ENCODE peak calls at places on chromosomes 16 and 17, in four cellular contexts. One of them, this sample, is unnamed.

GRCh38 chr17:5870231-5870953 is 199.8 kb upstream of the WSCD1 start:
- DNase-seq in body of pancreas: no peak
- DNase-seq in fibroblast of the aortic adventitia: no peak
- DNase-seq in breast epithelium: no peak
- DNase-seq in this sample: no peak

GRCh38 chr17:74786411-74787097 is 10.4 kb upstream of the NAT9 start:
- DNase-seq in fibroblast of the aortic adventitia: no peak
- DNase-seq in breast epithelium: no peak
- DNase-seq in body of pancreas: no peak
- DNase-seq in this sample: no peak

GRCh38 chr17:74268052-74268451 is 6.0 kb upstream of the DNAI2 start:
- DNase-seq in body of pancreas: no peak
- DNase-seq in fibroblast of the aortic adventitia: no peak
- DNase-seq in breast epithelium: no peak
- DNase-seq in this sample: no peak

GRCh38 chr17:17628388-17629008 is 37.0 kb upstream of the PEMT start:
- DNase-seq in breast epithelium: no peak
- DNase-seq in fibroblast of the aortic adventitia: no peak
- DNase-seq in body of pancreas: no peak
- DNase-seq in this sample: no peak

GRCh38 chr17:77227461-77228223 is 86.9 kb downstream of the SEC14L1 start:
- DNase-seq in fibroblast of the aortic adventitia: no peak
- DNase-seq in body of pancreas: no peak
- DNase-seq in breast epithelium: no peak
- DNase-seq in this sample: no peak

GRCh38 chr16:81826523-81826922 is 47.4 kb downstream of the PLCG2 start:
- DNase-seq in body of pancreas: no peak
- DNase-seq in fibroblast of the aortic adventitia: no peak
- DNase-seq in breast epithelium: no peak
- DNase-seq in this sample: no peak

GRCh38 chr17:64461788-64462187 is 12.9 kb downstream of the MILR1 start:
- DNase-seq in body of pancreas: no peak
- DNase-seq in breast epithelium: no peak
- DNase-seq in fibroblast of the aortic adventitia: no peak
- DNase-seq in this sample: no peak

GRCh38 chr17:14553847-14554246 is 253.0 kb downstream of the HS3ST3B1 start:
- DNase-seq in breast epithelium: no peak
- DNase-seq in body of pancreas: no peak
- DNase-seq in fibroblast of the aortic adventitia: no peak
- DNase-seq in this sample: no peak

GRCh38 chr17:57955183-57955952 is at the start of gene CUEDC1:
- DNase-seq in fibroblast of the aortic adventitia: peak; percentile 44
- DNase-seq in body of pancreas: peak; percentile 85
- DNase-seq in breast epithelium: peak; percentile 80
- DNase-seq in this sample: peak; percentile 47

GRCh38 chr17:19724501-19725420 is 8.4 kb upstream of the SLC47A2 start:
- DNase-seq in breast epithelium: peak; percentile 78
- DNase-seq in body of pancreas: peak; percentile 48
- DNase-seq in fibroblast of the aortic adventitia: no peak
- DNase-seq in this sample: no peak

GRCh38 chr17:17993366-17993765 is 20.7 kb downstream of the DRC3 start:
- DNase-seq in breast epithelium: no peak
- DNase-seq in fibroblast of the aortic adventitia: no peak
- DNase-seq in body of pancreas: no peak
- DNase-seq in this sample: no peak

GRCh38 chr17:54992797-54993639 is 24.5 kb downstream of the STXBP4 start:
- DNase-seq in breast epithelium: no peak
- DNase-seq in fibroblast of the aortic adventitia: peak; percentile 74
- DNase-seq in body of pancreas: no peak
- DNase-seq in this sample: peak; percentile 58

GRCh38 chr17:55456307-55457240 is 34.9 kb upstream of the MMD start:
- DNase-seq in fibroblast of the aortic adventitia: no peak
- DNase-seq in breast epithelium: no peak
- DNase-seq in body of pancreas: no peak
- DNase-seq in this sample: no peak

GRCh38 chr16:27625050-27625697 is 75.2 kb downstream of the KATNIP start:
- DNase-seq in body of pancreas: no peak
- DNase-seq in breast epithelium: no peak
- DNase-seq in fibroblast of the aortic adventitia: peak; percentile 53
- DNase-seq in this sample: peak; percentile 10

GRCh38 chr17:6554871-6555330 is 1.5 kb downstream of the PITPNM3 start:
- DNase-seq in fibroblast of the aortic adventitia: no peak
- DNase-seq in breast epithelium: no peak
- DNase-seq in body of pancreas: no peak
- DNase-seq in this sample: no peak

DNA sequence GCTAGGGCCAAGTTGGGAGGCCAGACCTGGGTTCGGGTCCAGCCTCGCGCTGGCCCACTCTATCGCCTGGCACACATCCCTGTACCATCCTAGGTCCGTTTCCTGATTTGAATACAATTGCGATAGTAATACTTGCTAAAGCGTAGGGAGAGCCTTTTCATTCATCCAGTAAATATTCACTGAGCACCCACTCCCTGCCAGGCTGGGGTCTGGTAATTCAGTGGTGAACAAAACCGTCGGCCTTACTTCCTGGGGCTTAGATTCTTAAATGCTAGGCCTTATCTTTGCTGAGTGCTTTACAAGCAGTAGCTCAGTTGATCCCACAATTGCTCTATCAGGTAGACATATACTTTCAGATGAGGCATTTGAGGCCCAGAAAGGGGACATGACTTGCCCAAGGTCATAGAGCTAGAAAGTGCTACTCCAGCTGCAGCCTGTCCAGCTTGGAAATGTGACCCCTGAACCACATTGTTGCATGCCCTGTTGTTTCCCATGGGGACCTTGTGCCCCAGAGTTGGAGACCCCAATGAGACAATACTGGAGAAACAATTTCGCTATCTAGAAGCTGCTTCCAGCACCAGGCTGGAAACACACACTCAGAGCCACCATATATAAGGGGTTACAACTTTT is 689 bp downstream of the USB1 start:
- DNase-seq in breast epithelium: no peak
- DNase-seq in fibroblast of the aortic adventitia: no peak
- DNase-seq in body of pancreas: no peak
- DNase-seq in this sample: no peak
- H3K4me3 ChIP-seq in breast epithelium: peak overlapping the region; percentile 77
- H3K4me3 ChIP-seq in fibroblast of the aortic adventitia: peak overlapping the region; percentile 91
- H3K4me3 ChIP-seq in body of pancreas: peak overlapping the region; percentile 73
- H3K4me3 ChIP-seq in this sample: peak overlapping the region; percentile 83

GRCh38 chr17:32298298-32298697 is 32.7 kb downstream of the RHBDL3 start:
- DNase-seq in fibroblast of the aortic adventitia: no peak
- DNase-seq in breast epithelium: no peak
- DNase-seq in body of pancreas: no peak
- DNase-seq in this sample: no peak
- TF ChIP-seq CTCF in fibroblast of the aortic adventitia: no peak
- TF ChIP-seq CTCF in breast epithelium: no peak
- TF ChIP-seq CTCF in body of pancreas: no peak
- TF ChIP-seq CTCF in this sample: no peak

GRCh38 chr17:48755346-48755745 is 26.8 kb upstream of the HOXB13 start:
- DNase-seq in fibroblast of the aortic adventitia: no peak
- DNase-seq in body of pancreas: no peak
- DNase-seq in breast epithelium: no peak
- DNase-seq in this sample: no peak
- H3K4me3 ChIP-seq in fibroblast of the aortic adventitia: no peak overlapping the region
- H3K4me3 ChIP-seq in body of pancreas: no peak overlapping the region
- H3K4me3 ChIP-seq in breast epithelium: no peak overlapping the region
- H3K4me3 ChIP-seq in this sample: no peak overlapping the region

DNA sequence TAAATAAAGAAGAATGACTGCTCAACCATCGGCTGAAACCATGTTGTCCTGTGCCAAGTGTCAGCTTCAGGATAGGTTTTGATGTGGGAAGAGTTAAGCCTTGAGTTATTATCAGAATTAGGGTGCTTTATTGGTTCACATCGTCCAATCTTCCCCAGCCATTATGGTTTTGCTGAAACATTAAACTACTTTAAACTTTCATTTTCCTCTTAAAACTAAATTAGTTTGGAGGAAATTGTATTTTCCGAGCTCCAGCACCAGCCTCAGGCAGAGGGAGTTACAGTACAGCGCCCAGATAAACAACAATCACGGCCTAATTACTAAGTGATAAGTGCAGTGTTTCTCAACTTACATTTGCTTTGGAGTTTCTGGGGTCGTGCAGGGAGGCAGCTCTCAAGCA is 80.2 kb downstream of the TMEM114 start:
- DNase-seq in breast epithelium: no peak
- DNase-seq in fibroblast of the aortic adventitia: no peak
- DNase-seq in body of pancreas: no peak
- DNase-seq in this sample: no peak
- TF ChIP-seq CTCF in breast epithelium: no peak
- TF ChIP-seq CTCF in fibroblast of the aortic adventitia: no peak
- TF ChIP-seq CTCF in body of pancreas: no peak
- TF ChIP-seq CTCF in this sample: no peak

DNA sequence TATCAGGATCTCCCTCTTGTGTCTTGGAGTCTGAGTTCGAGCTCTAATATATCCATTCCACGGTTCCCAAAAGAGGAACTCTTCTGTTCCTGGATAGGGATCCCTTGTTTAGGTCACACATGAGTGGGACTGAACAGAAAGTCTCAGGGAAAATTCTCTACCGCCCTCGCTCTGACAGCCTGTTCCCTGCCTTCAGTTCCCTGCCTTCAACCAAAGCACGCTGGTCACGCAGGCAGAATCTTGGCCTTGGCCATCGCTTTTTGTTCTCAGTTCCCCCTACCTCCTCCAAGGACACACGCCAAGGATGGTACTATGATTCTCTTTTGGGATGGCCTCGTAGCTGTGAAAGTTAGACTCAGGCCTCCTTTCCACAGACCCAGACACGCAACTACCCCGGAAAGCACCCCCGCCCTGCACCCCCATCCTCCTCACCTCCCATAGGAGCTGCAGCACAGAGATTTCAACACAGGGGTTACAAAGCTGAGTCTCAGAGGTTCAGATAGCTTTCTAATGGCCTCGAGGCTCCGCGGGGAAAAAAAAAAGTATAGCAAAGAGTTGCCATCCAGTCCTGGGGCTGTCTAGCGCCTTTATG is 1.5 kb upstream of the SHISA6 start:
- DNase-seq in fibroblast of the aortic adventitia: no peak
- DNase-seq in breast epithelium: no peak
- DNase-seq in body of pancreas: no peak
- DNase-seq in this sample: no peak
- H3K4me3 ChIP-seq in fibroblast of the aortic adventitia: no peak overlapping the region
- H3K4me3 ChIP-seq in breast epithelium: peak overlapping the region; percentile 61
- H3K4me3 ChIP-seq in body of pancreas: no peak overlapping the region
- H3K4me3 ChIP-seq in this sample: no peak overlapping the region

GRCh38 chr17:61354895-61355294 is 44.7 kb upstream of the TBX2 start:
- DNase-seq in body of pancreas: no peak
- DNase-seq in breast epithelium: no peak
- DNase-seq in fibroblast of the aortic adventitia: no peak
- DNase-seq in this sample: no peak
- TF ChIP-seq CTCF in body of pancreas: no peak
- TF ChIP-seq CTCF in breast epithelium: no peak
- TF ChIP-seq CTCF in fibroblast of the aortic adventitia: no peak
- TF ChIP-seq CTCF in this sample: no peak

This sample was measured in astrocyte of the spinal cord.